ENCODE peak calls at places on chromosomes 12 and 14, in nine cellular contexts. P, S, B, E, V, K, Y, Q and R are unnamed samples.

GRCh38 chr12:132419612-132420237 is 70.2 kb upstream of the FBRSL1 start:
- DNase-seq in V (no peak), P (no peak), Q (no peak), K (no peak), S (no peak), B (no peak), E (no peak), Y (peak), R (no peak)

GRCh38 chr12:4526923-4527546 is 11.7 kb upstream of the RAD51AP1 start:
- DNase-seq in S (no peak), Q (no peak), V (peak), B (peak), Y (peak), P (no peak), K (no peak), E (peak), R (no peak)

GRCh38 chr12:54579696-54580333 is 8.6 kb downstream of the PPP1R1A start:
- DNase-seq in S (peak), P (peak), V (peak), Y (peak), Q (peak), E (peak), K (peak), B (peak), R (no peak)

GRCh38 chr12:78208106-78208505 is 377.4 kb downstream of the NAV3 start:
- DNase-seq in Q (no peak), B (no peak), P (no peak), K (no peak), V (no peak), Y (no peak), S (no peak), E (peak), R (no peak)

GRCh38 chr14:59354666-59355065 is 110.5 kb downstream of the GPR135 start:
- DNase-seq in B (peak), K (no peak), S (no peak), E (peak), Y (peak), Q (peak), P (no peak), V (peak), R (no peak)

GRCh38 chr14:94373708-94374107 is 14.7 kb downstream of the SERPINA1 start:
- DNase-seq in K (no peak), Q (peak), P (no peak), B (peak), Y (peak), S (peak), V (peak), E (peak), R (peak)

GRCh38 chr14:39974036-39974435 is 541.8 kb upstream of the FBXO33 start:
- DNase-seq in B (no peak), Q (no peak), S (no peak), Y (no peak), V (no peak), K (no peak), E (no peak), P (no peak), R (no peak)

GRCh38 chr14:94355191-94355794 is 32.2 kb upstream of the SERPINA6 start:
- DNase-seq in P (no peak), V (peak), E (peak), S (peak), Q (peak), Y (peak), B (peak), K (peak), R (no peak)

GRCh38 chr14:34425095-34425851 is 36.8 kb downstream of the SPTSSA start:
- DNase-seq in V (peak), S (no peak), P (no peak), B (no peak), K (no peak), E (no peak), Y (no peak), Q (no peak), R (no peak)

GRCh38 chr14:105485720-105486332 is 860 bp upstream of the CRIP1 start:
- DNase-seq in Y (no peak), S (no peak), P (no peak), V (peak), E (no peak), K (no peak), Q (no peak), B (no peak), R (no peak)

GRCh38 chr14:99615497-99616245 is 11.7 kb upstream of the CCDC85C start:
- DNase-seq in Y (no peak), V (no peak), S (no peak), B (no peak), Q (no peak), P (no peak), E (no peak), K (no peak), R (no peak)

GRCh38 chr14:42703501-42703900 is 1096.8 kb downstream of the LRFN5 start:
- DNase-seq in V (no peak), E (no peak), B (no peak), S (no peak), Q (no peak), P (no peak), Y (no peak), K (no peak), R (no peak)

GRCh38 chr14:38122241-38122640 is 85.5 kb upstream of the SSTR1 start:
- DNase-seq in B (no peak), K (no peak), E (peak), V (peak), S (no peak), Q (no peak), P (no peak), Y (no peak), R (no peak)

GRCh38 chr12:106192659-106193403 is 54.1 kb upstream of the NUAK1 start:
- DNase-seq in B (peak), Y (no peak), Q (no peak), K (no peak), P (no peak), S (no peak), E (peak), V (no peak), R (no peak)

GRCh38 chr12:98895086-98895651 is 250.1 kb downstream of the APAF1 start:
- DNase-seq in K (peak), S (no peak), P (no peak), V (no peak), Q (no peak), E (no peak), Y (peak), B (peak), R (no peak)

GRCh38 chr14:101855958-101856357 is 94.4 kb downstream of the PPP2R5C start:
- DNase-seq in B (no peak), V (no peak), Q (no peak), K (no peak), Y (no peak), E (peak), P (no peak), S (no peak), R (no peak)

GRCh38 chr14:37565550-37565949 is 29.5 kb downstream of the FOXA1 start:
- DNase-seq in V (no peak), E (no peak), K (no peak), Q (no peak), Y (no peak), P (no peak), B (no peak), S (no peak), R (no peak)

GRCh38 chr12:54390176-54390667 is 5.7 kb upstream of the ZNF385A start:
- DNase-seq in K (no peak), S (no peak), P (no peak), V (no peak), E (no peak), B (no peak), Y (no peak), Q (no peak), R (no peak)

GRCh38 chr12:131008461-131009270 is 55.0 kb downstream of the ADGRD1 start:
- DNase-seq in Y (no peak), V (no peak), B (no peak), Q (no peak), E (no peak), P (no peak), S (no peak), K (no peak), R (no peak)

GRCh38 chr14:20617138-20618003 is 24.1 kb downstream of the OR6S1 start:
- DNase-seq in V (no peak), P (no peak), Q (no peak), S (no peak), B (no peak), K (no peak), E (no peak), Y (no peak), R (no peak)

GRCh38 chr12:116892318-116892717 is 11.1 kb upstream of the HRK start:
- DNase-seq in B (no peak), S (no peak), V (peak), E (peak), Y (no peak), K (no peak), P (no peak), Q (no peak), R (no peak)

GRCh38 chr12:22477166-22477893 is 67.0 kb downstream of the C2CD5 start:
- DNase-seq in B (peak), Q (peak), K (no peak), E (peak), V (peak), S (peak), P (no peak), Y (peak), R (peak)

GRCh38 chr14:58395815-58396626 is at the start of gene TOMM20L:
- DNase-seq in P (peak), Y (peak), E (peak), V (peak), S (no peak), B (peak), K (peak), Q (peak), R (no peak)

GRCh38 chr12:58656254-58657009 is 263.9 kb downstream of the LRIG3 start:
- DNase-seq in P (no peak), V (no peak), B (no peak), S (no peak), Y (no peak), K (no peak), Q (no peak), E (no peak), R (no peak)

GRCh38 chr12:117718559-117718958 is 250.2 kb downstream of the KSR2 start:
- DNase-seq in Y (no peak), B (no peak), P (no peak), V (no peak), Q (no peak), K (no peak), E (no peak), S (no peak), R (no peak)

GRCh38 chr14:65310568-65310967 is 102.0 kb upstream of the FUT8 start:
- DNase-seq in E (no peak), B (no peak), V (no peak), Y (no peak), Q (no peak), K (no peak), P (no peak), S (no peak), R (no peak)

GRCh38 chr12:106282457-106283097 is 20.0 kb upstream of the TCP11L2 start:
- DNase-seq in P (peak), E (peak), B (peak), Q (peak), K (no peak), S (no peak), Y (peak), V (peak), R (no peak)

GRCh38 chr14:24881496-24881895 is 168.5 kb downstream of the STXBP6 start:
- DNase-seq in V (no peak), K (no peak), Y (no peak), Q (no peak), P (no peak), S (no peak), B (no peak), E (no peak), R (no peak)

GRCh38 chr12:47986832-47987231 is 17.4 kb downstream of the COL2A1 start:
- DNase-seq in P (no peak), Q (no peak), S (no peak), B (no peak), Y (no peak), K (no peak), V (no peak), E (no peak), R (no peak)

GRCh38 chr12:13036881-13037280 is 7.3 kb upstream of the FAM234B start:
- DNase-seq in K (no peak), E (no peak), Q (no peak), V (no peak), P (no peak), S (no peak), Y (no peak), B (no peak), R (no peak)

GRCh38 chr12:2825133-2825532 is 9.7 kb downstream of the NRIP2 start:
- DNase-seq in B (no peak), K (no peak), S (no peak), P (no peak), V (no peak), E (no peak), Q (no peak), Y (no peak), R (no peak)